ENCODE peak calls at places on chromosome 3, in seven cellular contexts. K is naive thymus-derived CD8-positive, alpha-beta T cell; T is COR-L47; A is AG08396; Q is NCI-H1436 treated with DMSO at 0.1 percent for 48 hours; V is KG1; H is endothelial cell of umbilical vein. G is an unnamed sample.

GRCh38 chr3:115085197-115085865 is 61.8 kb downstream of the ZBTB20 start:
- DNase-seq in Q (no peak), H (no peak), T (no peak), V (no peak), A (no peak), K (no peak), G (no peak)

GRCh38 chr3:40975711-40976121 is 223.6 kb upstream of the CTNNB1 start:
- DNase-seq in K (no peak), V (no peak), T (no peak), A (no peak), Q (no peak), H (peak; percentile 99), G (no peak)

GRCh38 chr3:29282431-29283296 is 1.8 kb downstream of the RBMS3 start:
- DNase-seq in V (no peak), Q (no peak), A (peak; percentile 12), T (no peak), H (peak; percentile 86), K (no peak), G (no peak)

GRCh38 chr3:57974796-57975388 is 33.3 kb upstream of the FLNB start:
- DNase-seq in H (peak; percentile 86), T (no peak), V (no peak), A (peak; percentile 78), Q (no peak), K (no peak), G (no peak)

GRCh38 chr3:183244981-183245476 is 8.0 kb upstream of the B3GNT5 start:
- DNase-seq in Q (no peak), H (peak; percentile 28), K (no peak), V (no peak), T (no peak), A (no peak), G (no peak)

GRCh38 chr3:130480736-130481135 is 36.2 kb upstream of the COL6A6 start:
- DNase-seq in A (peak; percentile 29), H (no peak), T (no peak), Q (no peak), K (no peak), V (no peak), G (no peak)

GRCh38 chr3:138348950-138349739 is 766 bp downstream of the MRAS start:
- DNase-seq in V (no peak), K (peak; percentile 50), A (peak; percentile 50), T (peak; percentile 20), Q (no peak), H (peak; percentile 11), G (no peak)

GRCh38 chr3:157110761-157111238 is 49.1 kb downstream of the CCNL1 start:
- DNase-seq in Q (no peak), A (no peak), T (peak; percentile 78), V (no peak), K (no peak), H (no peak), G (no peak)

GRCh38 chr3:71486831-71487230 is 96.7 kb downstream of the FOXP1 start:
- DNase-seq in V (no peak), T (no peak), H (no peak), A (no peak), Q (no peak), K (peak; percentile 73), G (no peak)

GRCh38 chr3:55923626-55924025 is 436.5 kb upstream of the WNT5A start:
- DNase-seq in T (no peak), H (no peak), V (no peak), A (no peak), Q (no peak), K (no peak), G (no peak)

GRCh38 chr3:195802261-195802701 is 9.4 kb downstream of the MUC4 start:
- DNase-seq in K (peak; percentile 63), A (no peak), Q (no peak), H (no peak), T (no peak), V (no peak), G (no peak)

GRCh38 chr3:126208618-126209256 is 28.4 kb upstream of the ALDH1L1 start:
- DNase-seq in H (peak; percentile 27), A (peak; percentile 84), Q (peak; percentile 54), V (no peak), T (peak; percentile 99), K (no peak), G (peak; percentile 64)

GRCh38 chr3:66582721-66583141 is 81.9 kb upstream of the LRIG1 start:
- DNase-seq in Q (no peak), V (no peak), K (peak; percentile 74), A (peak; percentile 33), H (no peak), T (no peak), G (no peak)

GRCh38 chr3:143120716-143121239 is 1.2 kb downstream of the CHST2 start:
- DNase-seq in H (peak; percentile 43), T (peak; percentile 61), K (peak; percentile 67), Q (no peak), A (peak; percentile 64), V (no peak), G (no peak)

GRCh38 chr3:183178833-183179549 is 16.5 kb upstream of the LAMP3 start:
- DNase-seq in T (no peak), A (peak; percentile 55), K (no peak), H (peak; percentile 37), Q (no peak), V (peak; percentile 43), G (no peak)

GRCh38 chr3:123568875-123569274 is 16.0 kb downstream of the HACD2 start:
- DNase-seq in A (no peak), K (no peak), H (no peak), T (no peak), V (no peak), Q (no peak), G (no peak)

GRCh38 chr3:132953683-132954082 is 84.5 kb upstream of the TMEM108 start:
- DNase-seq in K (no peak), V (no peak), H (no peak), T (no peak), A (no peak), Q (no peak), G (no peak)

GRCh38 chr3:154901263-154901662 is 178.9 kb upstream of the MME start:
- DNase-seq in K (no peak), T (no peak), Q (no peak), A (no peak), H (no peak), V (no peak), G (no peak)

GRCh38 chr3:126509565-126510322 is 7.8 kb downstream of the UROC1 start:
- DNase-seq in T (no peak), A (no peak), K (peak; percentile 30), V (no peak), Q (no peak), H (no peak), G (no peak)

GRCh38 chr3:191373327-191373726 is 43.0 kb upstream of the UTS2B start:
- DNase-seq in H (no peak), Q (no peak), K (no peak), V (no peak), T (no peak), A (no peak), G (no peak)

GRCh38 chr3:136664771-136665170 is 87.4 kb downstream of the STAG1 start:
- DNase-seq in K (no peak), A (no peak), Q (no peak), V (no peak), H (no peak), T (no peak), G (no peak)

GRCh38 chr3:12159227-12159601 is 502 bp upstream of the TIMP4 start:
- DNase-seq in H (no peak), V (no peak), K (no peak), A (no peak), T (peak; percentile 49), Q (no peak), G (no peak)

GRCh38 chr3:109831403-109831802 is 494.1 kb upstream of the DPPA4 start:
- DNase-seq in V (no peak), A (no peak), H (no peak), Q (no peak), T (no peak), K (no peak), G (no peak)

GRCh38 chr3:193897288-193897687 is 238.7 kb upstream of the HES1 start:
- DNase-seq in H (no peak), A (no peak), T (no peak), V (no peak), Q (no peak), K (no peak), G (no peak)

GRCh38 chr3:135368316-135368715 is 573.3 kb downstream of the EPHB1 start:
- DNase-seq in Q (no peak), A (no peak), T (no peak), K (no peak), V (no peak), H (no peak), G (no peak)

GRCh38 chr3:43768594-43768993 is 77.9 kb downstream of the ABHD5 start:
- DNase-seq in T (no peak), Q (no peak), V (no peak), H (peak; percentile 58), K (no peak), A (no peak), G (peak; percentile 40)

GRCh38 chr3:72343078-72343477 is 505.2 kb downstream of the SHQ1 start:
- DNase-seq in K (no peak), Q (no peak), H (peak; percentile 12), A (peak; percentile 32), T (no peak), V (no peak), G (no peak)

GRCh38 chr3:52197842-52198625 is at the start of gene ALAS1:
- DNase-seq in K (peak; percentile 95), V (peak; percentile 91), H (peak; percentile 93), A (peak; percentile 99), Q (peak; percentile 30), T (peak; percentile 79), G (peak; percentile 90)

GRCh38 chr3:188439080-188439479 is 285.1 kb downstream of the LPP start:
- DNase-seq in T (no peak), K (no peak), A (no peak), V (peak; percentile 72), Q (no peak), H (peak; percentile 85), G (no peak)

GRCh38 chr3:155785662-155786295 is 20.3 kb downstream of the C3orf33 start:
- DNase-seq in T (peak; percentile 66), A (no peak), V (no peak), K (no peak), H (no peak), Q (no peak), G (no peak)

GRCh38 chr3:38084019-38084968 is 45.3 kb downstream of the DLEC1 start:
- DNase-seq in T (no peak), H (no peak), K (peak; percentile 71), Q (no peak), A (peak; percentile 67), V (no peak), G (no peak)

GRCh38 chr3:172156309-172156998 is 117.1 kb downstream of the FNDC3B start:
- DNase-seq in K (no peak), T (no peak), H (no peak), V (no peak), Q (no peak), A (no peak), G (peak; percentile 73)

GRCh38 chr3:63279000-63279366 is 875 bp downstream of the SYNPR start:
- DNase-seq in A (peak; percentile 9), Q (no peak), V (no peak), K (no peak), T (no peak), H (no peak), G (no peak)

GRCh38 chr3:71547254-71548198 is 36.0 kb downstream of the FOXP1 start:
- DNase-seq in K (no peak), V (peak; percentile 43), T (no peak), A (no peak), Q (no peak), H (no peak), G (no peak)

GRCh38 chr3:58742239-58742638 is 75.7 kb upstream of the FAM3D start:
- DNase-seq in Q (no peak), K (no peak), H (no peak), A (no peak), V (no peak), T (no peak), G (no peak)

GRCh38 chr3:87053548-87053947 is 62.6 kb upstream of the VGLL3 start:
- DNase-seq in H (no peak), A (no peak), T (no peak), Q (no peak), K (no peak), V (no peak), G (no peak)